ENCODE peak calls at places on chromosomes 13 and 19, in eight cellular contexts. One of them, this sample, is unnamed.

GRCh38 chr19:14056069-14056666 is 5.7 kb downstream of the PALM3 start:
- DNase-seq in activated T-cell treated with anti-CD3 and anti-CD28 coated beads, Interleukin-2, amount 50 U/mL, for 72 hours: no peak
- DNase-seq in retina: no peak
- DNase-seq in nucleus accumbens: no peak
- DNase-seq in activated naive CD4-positive, alpha-beta T cell treated with anti-CD3 and anti-CD28 coated beads, Interleukin-2, amount 50 U/mL, for 16 hours: no peak
- DNase-seq in epithelial cell of esophagus: no peak
- DNase-seq in activated CD4-positive, alpha-beta T cell treated with anti-CD3 and anti-CD28 coated beads, Interleukin-2, amount 10 ng/mL, durations not matched to agents 7 days and 5 days: no peak
- DNase-seq in head of caudate nucleus: no peak
- DNase-seq in this sample: no peak

GRCh38 chr19:18776736-18777135 is 14.4 kb downstream of the COMP start:
- DNase-seq in retina: no peak
- DNase-seq in head of caudate nucleus: no peak
- DNase-seq in activated CD4-positive, alpha-beta T cell treated with anti-CD3 and anti-CD28 coated beads, Interleukin-2, amount 10 ng/mL, durations not matched to agents 7 days and 5 days: no peak
- DNase-seq in epithelial cell of esophagus: peak
- DNase-seq in activated T-cell treated with anti-CD3 and anti-CD28 coated beads, Interleukin-2, amount 50 U/mL, for 72 hours: no peak
- DNase-seq in activated naive CD4-positive, alpha-beta T cell treated with anti-CD3 and anti-CD28 coated beads, Interleukin-2, amount 50 U/mL, for 16 hours: no peak
- DNase-seq in nucleus accumbens: no peak
- DNase-seq in this sample: peak

GRCh38 chr13:58051807-58052375 is 420.3 kb downstream of the PCDH17 start:
- DNase-seq in head of caudate nucleus: no peak
- DNase-seq in activated T-cell treated with anti-CD3 and anti-CD28 coated beads, Interleukin-2, amount 50 U/mL, for 72 hours: no peak
- DNase-seq in activated naive CD4-positive, alpha-beta T cell treated with anti-CD3 and anti-CD28 coated beads, Interleukin-2, amount 50 U/mL, for 16 hours: no peak
- DNase-seq in nucleus accumbens: no peak
- DNase-seq in activated CD4-positive, alpha-beta T cell treated with anti-CD3 and anti-CD28 coated beads, Interleukin-2, amount 10 ng/mL, durations not matched to agents 7 days and 5 days: no peak
- DNase-seq in epithelial cell of esophagus: no peak
- DNase-seq in retina: no peak
- DNase-seq in this sample: no peak

GRCh38 chr13:52615817-52616216 is 26.4 kb upstream of the HNRNPA1L2 start:
- DNase-seq in nucleus accumbens: no peak
- DNase-seq in activated naive CD4-positive, alpha-beta T cell treated with anti-CD3 and anti-CD28 coated beads, Interleukin-2, amount 50 U/mL, for 16 hours: no peak
- DNase-seq in head of caudate nucleus: no peak
- DNase-seq in retina: no peak
- DNase-seq in activated T-cell treated with anti-CD3 and anti-CD28 coated beads, Interleukin-2, amount 50 U/mL, for 72 hours: peak
- DNase-seq in activated CD4-positive, alpha-beta T cell treated with anti-CD3 and anti-CD28 coated beads, Interleukin-2, amount 10 ng/mL, durations not matched to agents 7 days and 5 days: peak
- DNase-seq in epithelial cell of esophagus: no peak
- DNase-seq in this sample: no peak

GRCh38 chr13:110266983-110267382 is 40.0 kb downstream of the COL4A1 start:
- DNase-seq in activated naive CD4-positive, alpha-beta T cell treated with anti-CD3 and anti-CD28 coated beads, Interleukin-2, amount 50 U/mL, for 16 hours: no peak
- DNase-seq in nucleus accumbens: no peak
- DNase-seq in activated T-cell treated with anti-CD3 and anti-CD28 coated beads, Interleukin-2, amount 50 U/mL, for 72 hours: no peak
- DNase-seq in retina: peak
- DNase-seq in epithelial cell of esophagus: no peak
- DNase-seq in head of caudate nucleus: no peak
- DNase-seq in activated CD4-positive, alpha-beta T cell treated with anti-CD3 and anti-CD28 coated beads, Interleukin-2, amount 10 ng/mL, durations not matched to agents 7 days and 5 days: no peak
- DNase-seq in this sample: no peak

GRCh38 chr13:30593001-30593400 is 24.7 kb upstream of the USPL1 start:
- DNase-seq in nucleus accumbens: no peak
- DNase-seq in activated CD4-positive, alpha-beta T cell treated with anti-CD3 and anti-CD28 coated beads, Interleukin-2, amount 10 ng/mL, durations not matched to agents 7 days and 5 days: no peak
- DNase-seq in activated T-cell treated with anti-CD3 and anti-CD28 coated beads, Interleukin-2, amount 50 U/mL, for 72 hours: no peak
- DNase-seq in epithelial cell of esophagus: no peak
- DNase-seq in activated naive CD4-positive, alpha-beta T cell treated with anti-CD3 and anti-CD28 coated beads, Interleukin-2, amount 50 U/mL, for 16 hours: no peak
- DNase-seq in retina: no peak
- DNase-seq in head of caudate nucleus: no peak
- DNase-seq in this sample: no peak

GRCh38 chr19:10206226-10206873 is 11.6 kb upstream of the DNMT1 start:
- DNase-seq in head of caudate nucleus: no peak
- DNase-seq in activated T-cell treated with anti-CD3 and anti-CD28 coated beads, Interleukin-2, amount 50 U/mL, for 72 hours: no peak
- DNase-seq in activated CD4-positive, alpha-beta T cell treated with anti-CD3 and anti-CD28 coated beads, Interleukin-2, amount 10 ng/mL, durations not matched to agents 7 days and 5 days: no peak
- DNase-seq in nucleus accumbens: no peak
- DNase-seq in activated naive CD4-positive, alpha-beta T cell treated with anti-CD3 and anti-CD28 coated beads, Interleukin-2, amount 50 U/mL, for 16 hours: no peak
- DNase-seq in epithelial cell of esophagus: no peak
- DNase-seq in retina: no peak
- DNase-seq in this sample: peak

GRCh38 chr13:28251462-28251861 is 113.1 kb downstream of the PAN3 start:
- DNase-seq in head of caudate nucleus: no peak
- DNase-seq in nucleus accumbens: no peak
- DNase-seq in epithelial cell of esophagus: no peak
- DNase-seq in activated naive CD4-positive, alpha-beta T cell treated with anti-CD3 and anti-CD28 coated beads, Interleukin-2, amount 50 U/mL, for 16 hours: no peak
- DNase-seq in activated CD4-positive, alpha-beta T cell treated with anti-CD3 and anti-CD28 coated beads, Interleukin-2, amount 10 ng/mL, durations not matched to agents 7 days and 5 days: no peak
- DNase-seq in activated T-cell treated with anti-CD3 and anti-CD28 coated beads, Interleukin-2, amount 50 U/mL, for 72 hours: no peak
- DNase-seq in retina: no peak
- DNase-seq in this sample: no peak

GRCh38 chr19:4081441-4082129 is 14.9 kb upstream of the ZBTB7A start:
- DNase-seq in nucleus accumbens: no peak
- DNase-seq in activated T-cell treated with anti-CD3 and anti-CD28 coated beads, Interleukin-2, amount 50 U/mL, for 72 hours: no peak
- DNase-seq in head of caudate nucleus: no peak
- DNase-seq in epithelial cell of esophagus: no peak
- DNase-seq in activated CD4-positive, alpha-beta T cell treated with anti-CD3 and anti-CD28 coated beads, Interleukin-2, amount 10 ng/mL, durations not matched to agents 7 days and 5 days: no peak
- DNase-seq in retina: no peak
- DNase-seq in activated naive CD4-positive, alpha-beta T cell treated with anti-CD3 and anti-CD28 coated beads, Interleukin-2, amount 50 U/mL, for 16 hours: no peak
- DNase-seq in this sample: peak

GRCh38 chr19:55258476-55258827 is 365 bp downstream of the PPP6R1 start:
- DNase-seq in activated CD4-positive, alpha-beta T cell treated with anti-CD3 and anti-CD28 coated beads, Interleukin-2, amount 10 ng/mL, durations not matched to agents 7 days and 5 days: peak
- DNase-seq in activated naive CD4-positive, alpha-beta T cell treated with anti-CD3 and anti-CD28 coated beads, Interleukin-2, amount 50 U/mL, for 16 hours: peak
- DNase-seq in nucleus accumbens: no peak
- DNase-seq in retina: no peak
- DNase-seq in head of caudate nucleus: peak
- DNase-seq in epithelial cell of esophagus: peak
- DNase-seq in activated T-cell treated with anti-CD3 and anti-CD28 coated beads, Interleukin-2, amount 50 U/mL, for 72 hours: peak
- DNase-seq in this sample: no peak

GRCh38 chr13:45179428-45179827 is 21.4 kb downstream of the KCTD4 start:
- DNase-seq in retina: no peak
- DNase-seq in nucleus accumbens: no peak
- DNase-seq in head of caudate nucleus: no peak
- DNase-seq in activated CD4-positive, alpha-beta T cell treated with anti-CD3 and anti-CD28 coated beads, Interleukin-2, amount 10 ng/mL, durations not matched to agents 7 days and 5 days: no peak
- DNase-seq in activated T-cell treated with anti-CD3 and anti-CD28 coated beads, Interleukin-2, amount 50 U/mL, for 72 hours: no peak
- DNase-seq in epithelial cell of esophagus: no peak
- DNase-seq in activated naive CD4-positive, alpha-beta T cell treated with anti-CD3 and anti-CD28 coated beads, Interleukin-2, amount 50 U/mL, for 16 hours: no peak
- DNase-seq in this sample: no peak

GRCh38 chr13:75907044-75907443 is 270.9 kb downstream of the LMO7 start:
- DNase-seq in epithelial cell of esophagus: no peak
- DNase-seq in activated naive CD4-positive, alpha-beta T cell treated with anti-CD3 and anti-CD28 coated beads, Interleukin-2, amount 50 U/mL, for 16 hours: no peak
- DNase-seq in activated T-cell treated with anti-CD3 and anti-CD28 coated beads, Interleukin-2, amount 50 U/mL, for 72 hours: no peak
- DNase-seq in nucleus accumbens: no peak
- DNase-seq in head of caudate nucleus: no peak
- DNase-seq in activated CD4-positive, alpha-beta T cell treated with anti-CD3 and anti-CD28 coated beads, Interleukin-2, amount 10 ng/mL, durations not matched to agents 7 days and 5 days: no peak
- DNase-seq in retina: no peak
- DNase-seq in this sample: no peak

GRCh38 chr19:2428756-2429711 is 1.6 kb upstream of the TIMM13 start:
- DNase-seq in head of caudate nucleus: no peak
- DNase-seq in activated T-cell treated with anti-CD3 and anti-CD28 coated beads, Interleukin-2, amount 50 U/mL, for 72 hours: no peak
- DNase-seq in activated naive CD4-positive, alpha-beta T cell treated with anti-CD3 and anti-CD28 coated beads, Interleukin-2, amount 50 U/mL, for 16 hours: no peak
- DNase-seq in nucleus accumbens: no peak
- DNase-seq in activated CD4-positive, alpha-beta T cell treated with anti-CD3 and anti-CD28 coated beads, Interleukin-2, amount 10 ng/mL, durations not matched to agents 7 days and 5 days: no peak
- DNase-seq in epithelial cell of esophagus: no peak
- DNase-seq in retina: peak
- DNase-seq in this sample: no peak